ENCODE peak calls at places on chromosomes 5 and 9, in eight cellular contexts. J is endothelial cell of umbilical vein, R is breast epithelium, O is left lung, S is HL-60, F is fibroblast of lung, M is suprapubic skin, P is A549. K is an unnamed sample.

GRCh38 chr5:44770936-44771717 is 37.6 kb upstream of the MRPS30 start:
- DNase-seq in J (no peak), R (no peak), O (no peak), S (no peak), F (no peak), M (no peak), P (no peak), K (peak)

GRCh38 chr5:40484495-40484894 is 195.2 kb upstream of the PTGER4 start:
- DNase-seq in J (no peak), R (no peak), O (no peak), S (no peak), F (no peak), M (no peak), P (no peak), K (no peak)

GRCh38 chr5:179268399-179268952 is 76.8 kb downstream of the ADAMTS2 start:
- DNase-seq in J (no peak), R (no peak), O (peak), S (no peak), F (no peak), M (peak), P (no peak), K (no peak)

GRCh38 chr5:77957-78804 is 13.8 kb upstream of the PLEKHG4B start:
- DNase-seq in J (no peak), R (no peak), O (no peak), S (peak), F (peak), M (no peak), P (peak), K (peak)

GRCh38 chr5:50889790-50890189 is 223.4 kb downstream of the PARP8 start:
- DNase-seq in J (no peak), R (no peak), O (no peak), S (no peak), F (no peak), M (no peak), P (no peak), K (peak)

GRCh38 chr9:136808075-136808780 is 480 bp downstream of the RABL6 start:
- DNase-seq in J (peak), R (no peak), O (peak), S (peak), F (no peak), M (no peak), P (no peak), K (peak)

GRCh38 chr5:114402206-114402605 is 40.3 kb downstream of the KCNN2 start:
- DNase-seq in J (no peak), R (no peak), O (no peak), S (no peak), F (no peak), M (no peak), P (no peak), K (no peak)

GRCh38 chr5:166285385-166285784 is 2006.1 kb upstream of the WWC1 start:
- DNase-seq in J (no peak), R (no peak), O (no peak), S (no peak), F (no peak), M (no peak), P (no peak), K (no peak)

GRCh38 chr9:126891676-126892075 is 22.9 kb upstream of the RALGPS1 start:
- DNase-seq in J (no peak), R (no peak), O (no peak), S (no peak), F (no peak), M (no peak), P (no peak), K (no peak)

GRCh38 chr5:73507062-73507461 is 8.8 kb downstream of the BTF3 start:
- DNase-seq in J (peak), R (no peak), O (no peak), S (no peak), F (peak), M (no peak), P (no peak), K (no peak)

GRCh38 chr5:14741721-14742426 is 77.4 kb downstream of the OTULIN start:
- DNase-seq in J (no peak), R (no peak), O (no peak), S (no peak), F (no peak), M (no peak), P (no peak), K (no peak)

GRCh38 chr5:33890633-33891032 is 1.2 kb downstream of the ADAMTS12 start:
- DNase-seq in J (no peak), R (no peak), O (no peak), S (no peak), F (peak), M (no peak), P (peak), K (no peak)

GRCh38 chr9:117703538-117703937 is 665 bp upstream of the TLR4 start:
- DNase-seq in J (no peak), R (no peak), O (no peak), S (no peak), F (no peak), M (no peak), P (no peak), K (no peak)

GRCh38 chr9:127083133-127083532 is 39.3 kb downstream of the ANGPTL2 start:
- DNase-seq in J (no peak), R (no peak), O (no peak), S (no peak), F (no peak), M (no peak), P (no peak), K (no peak)

GRCh38 chr9:125233678-125234077 is 7.5 kb downstream of the HSPA5 start:
- DNase-seq in J (peak), R (no peak), O (no peak), S (no peak), F (peak), M (no peak), P (peak), K (peak)

GRCh38 chr9:121783126-121783522 is 131.7 kb downstream of the DAB2IP start:
- DNase-seq in J (no peak), R (no peak), O (no peak), S (no peak), F (no peak), M (no peak), P (no peak), K (no peak)

GRCh38 chr9:99807276-99807852 is 14.3 kb upstream of the NR4A3 start:
- DNase-seq in J (peak), R (peak), O (no peak), S (no peak), F (peak), M (peak), P (peak), K (peak)

GRCh38 chr9:34653610-34654072 is 1.7 kb downstream of the IL11RA start:
- DNase-seq in J (peak), R (no peak), O (no peak), S (no peak), F (no peak), M (no peak), P (no peak), K (peak)

GRCh38 chr5:39161578-39161977 is 57.8 kb downstream of the FYB1 start:
- DNase-seq in J (no peak), R (no peak), O (no peak), S (no peak), F (no peak), M (no peak), P (no peak), K (no peak)

GRCh38 chr5:158701406-158702177 is 398.1 kb downstream of the EBF1 start:
- DNase-seq in J (no peak), R (no peak), O (no peak), S (no peak), F (peak), M (no peak), P (peak), K (no peak)

GRCh38 chr9:87266697-87267096 is 231.0 kb upstream of the DAPK1 start:
- DNase-seq in J (no peak), R (no peak), O (no peak), S (no peak), F (no peak), M (no peak), P (no peak), K (no peak)

GRCh38 chr5:181189363-181189961 is 15.5 kb downstream of the TRIM7 start:
- DNase-seq in J (peak), R (no peak), O (peak), S (no peak), F (peak), M (no peak), P (no peak), K (peak)

GRCh38 chr9:19137282-19137681 is 10.0 kb upstream of the PLIN2 start:
- DNase-seq in J (no peak), R (no peak), O (no peak), S (no peak), F (peak), M (no peak), P (no peak), K (no peak)

GRCh38 chr5:170176916-170177315 is 55.9 kb upstream of the C5orf58 start:
- DNase-seq in J (no peak), R (no peak), O (no peak), S (no peak), F (no peak), M (no peak), P (no peak), K (no peak)

GRCh38 chr5:179964015-179964414 is 56.3 kb upstream of the TBC1D9B start:
- DNase-seq in J (no peak), R (no peak), O (no peak), S (no peak), F (no peak), M (no peak), P (no peak), K (no peak)

GRCh38 chr5:32810812-32811211 is 99.7 kb downstream of the NPR3 start:
- DNase-seq in J (no peak), R (no peak), O (no peak), S (no peak), F (peak), M (no peak), P (no peak), K (no peak)

GRCh38 chr5:58505502-58505901 is 14.3 kb downstream of the GAPT start:
- DNase-seq in J (no peak), R (no peak), O (no peak), S (no peak), F (no peak), M (no peak), P (no peak), K (no peak)

GRCh38 chr5:74326571-74327338 is 313.8 kb downstream of the ENC1 start:
- DNase-seq in J (peak), R (no peak), O (no peak), S (peak), F (peak), M (no peak), P (peak), K (peak)

GRCh38 chr5:72562717-72563116 is 55.5 kb upstream of the ZNF366 start:
- DNase-seq in J (no peak), R (no peak), O (no peak), S (no peak), F (no peak), M (no peak), P (no peak), K (no peak)

DNA sequence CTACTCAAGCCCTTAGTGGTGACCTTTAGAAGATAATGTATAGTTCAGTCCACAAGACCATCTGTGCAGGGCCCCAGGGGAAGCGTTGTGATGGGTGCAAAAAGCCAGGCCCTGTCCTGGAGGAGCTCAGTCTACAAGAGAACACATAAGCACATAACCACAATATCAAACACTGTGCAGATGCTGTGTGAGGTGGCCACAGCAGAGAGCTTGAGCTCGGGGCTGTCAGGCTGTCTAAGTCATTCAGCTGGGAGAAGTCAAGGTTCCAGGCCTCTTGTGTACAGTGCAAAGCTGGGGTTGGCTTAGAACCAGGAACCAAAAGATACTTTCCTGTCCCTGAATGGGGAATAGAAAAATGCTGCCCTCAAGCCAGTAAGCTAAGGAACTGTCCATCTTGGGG is 75.0 kb downstream of the PRDM6 start:
- DNase-seq in J (no peak), R (no peak), O (no peak), S (no peak), F (no peak), M (no peak), P (no peak), K (no peak)
- H3K4me3 ChIP-seq in J (no peak), R (no peak), O (no peak), S (no peak), F (no peak), M (no peak), P (no peak), K (no peak)

GRCh38 chr9:76984476-76984875 is 35.0 kb upstream of the FOXB2 start:
- DNase-seq in J (no peak), R (no peak), O (no peak), S (no peak), F (no peak), M (no peak), P (no peak), K (no peak)
- H3K27ac ChIP-seq in J (no peak), R (no peak), O (no peak), S (no peak), F (no peak), M (no peak), P (no peak), K (no peak)

GRCh38 chr9:130718576-130718975 is 25.0 kb downstream of the EXOSC2 start:
- DNase-seq in J (no peak), R (no peak), O (no peak), S (no peak), F (no peak), M (no peak), P (no peak), K (no peak)
- TF ChIP-seq CTCF in J (no peak), R (no peak), O (no peak), S (no peak), F (no peak), M (no peak), P (no peak), K (no peak)

DNA sequence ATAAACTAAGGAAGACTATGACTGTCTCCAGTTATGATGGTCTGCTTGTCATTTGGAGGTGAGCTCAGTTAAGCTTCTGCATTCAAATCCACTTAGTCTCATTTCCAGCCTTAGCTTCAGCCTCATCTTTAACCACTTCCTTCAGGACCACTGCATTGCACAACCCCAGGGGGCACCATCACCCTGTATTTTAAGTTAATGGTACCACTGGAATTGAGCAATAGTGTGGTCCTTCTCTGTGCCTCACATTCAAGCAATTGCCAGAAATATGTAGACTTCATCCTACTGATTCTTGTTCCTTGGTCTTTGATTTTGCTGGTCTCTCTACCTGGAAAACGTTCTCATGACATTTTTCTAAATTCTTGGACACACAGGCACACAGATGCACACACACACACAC is 131.5 kb upstream of the PTPN3 start:
- DNase-seq in J (no peak), R (no peak), O (no peak), S (no peak), F (no peak), M (no peak), P (no peak), K (no peak)
- H3K4me3 ChIP-seq in J (no peak), R (no peak), O (no peak), S (no peak), F (no peak), M (no peak), P (no peak), K (no peak)

GRCh38 chr9:112119225-112120045 is 55.7 kb downstream of the SUSD1 start:
- DNase-seq in J (no peak), R (no peak), O (no peak), S (no peak), F (peak), M (no peak), P (peak), K (no peak)
- H3K27ac ChIP-seq in J (no peak), R (no peak), O (peak), S (no peak), F (no peak), M (no peak), P (peak), K (no peak)

GRCh38 chr5:128498844-128499455 is 39.1 kb downstream of the FBN2 start:
- DNase-seq in J (peak), R (no peak), O (no peak), S (peak), F (peak), M (no peak), P (peak), K (peak)
- TF ChIP-seq CTCF in J (no peak), R (peak), O (peak), S (no peak), F (peak), M (peak), P (peak), K (peak)